ENCODE peak calls at places on chromosome 3, in eight cellular contexts. One of them, this sample, is unnamed.

GRCh38 chr3:123406598-123406997 is 42.3 kb downstream of the ADCY5 start:
- DNase-seq in stomach: peak
- DNase-seq in ovary: no peak
- DNase-seq in lower leg skin: no peak
- DNase-seq in HCT116: no peak
- DNase-seq in IMR-90: no peak
- DNase-seq in A549: no peak
- DNase-seq in tibial nerve: no peak
- DNase-seq in this sample: no peak

GRCh38 chr3:173750095-173750494 is 352.6 kb downstream of the NLGN1 start:
- DNase-seq in stomach: no peak
- DNase-seq in HCT116: no peak
- DNase-seq in lower leg skin: no peak
- DNase-seq in ovary: no peak
- DNase-seq in tibial nerve: no peak
- DNase-seq in IMR-90: peak
- DNase-seq in A549: no peak
- DNase-seq in this sample: no peak

GRCh38 chr3:184133840-184134745 is 1.1 kb upstream of the EIF2B5 start:
- DNase-seq in HCT116: peak
- DNase-seq in lower leg skin: peak
- DNase-seq in stomach: peak
- DNase-seq in A549: peak
- DNase-seq in IMR-90: peak
- DNase-seq in tibial nerve: peak
- DNase-seq in ovary: peak
- DNase-seq in this sample: peak

GRCh38 chr3:52428151-52429005 is 16.5 kb downstream of the SEMA3G start:
- DNase-seq in ovary: peak
- DNase-seq in A549: peak
- DNase-seq in lower leg skin: peak
- DNase-seq in tibial nerve: peak
- DNase-seq in HCT116: peak
- DNase-seq in stomach: peak
- DNase-seq in IMR-90: peak
- DNase-seq in this sample: peak

GRCh38 chr3:139897759-139898158 is 37.2 kb upstream of the CLSTN2 start:
- DNase-seq in ovary: no peak
- DNase-seq in stomach: no peak
- DNase-seq in HCT116: no peak
- DNase-seq in lower leg skin: no peak
- DNase-seq in A549: no peak
- DNase-seq in IMR-90: no peak
- DNase-seq in tibial nerve: no peak
- DNase-seq in this sample: no peak

GRCh38 chr3:53100818-53101466 is 29.3 kb downstream of the RFT1 start:
- DNase-seq in tibial nerve: no peak
- DNase-seq in A549: no peak
- DNase-seq in IMR-90: no peak
- DNase-seq in ovary: no peak
- DNase-seq in HCT116: no peak
- DNase-seq in stomach: no peak
- DNase-seq in lower leg skin: no peak
- DNase-seq in this sample: no peak

GRCh38 chr3:74091204-74091603 is 466.5 kb upstream of the PDZRN3 start:
- DNase-seq in ovary: no peak
- DNase-seq in IMR-90: no peak
- DNase-seq in stomach: no peak
- DNase-seq in tibial nerve: no peak
- DNase-seq in A549: no peak
- DNase-seq in HCT116: no peak
- DNase-seq in lower leg skin: no peak
- DNase-seq in this sample: no peak

GRCh38 chr3:111929484-111929883 is 49.3 kb upstream of the ABHD10 start:
- DNase-seq in lower leg skin: no peak
- DNase-seq in tibial nerve: no peak
- DNase-seq in stomach: no peak
- DNase-seq in A549: no peak
- DNase-seq in IMR-90: no peak
- DNase-seq in HCT116: no peak
- DNase-seq in ovary: no peak
- DNase-seq in this sample: no peak

GRCh38 chr3:24812116-24812515 is 317.5 kb upstream of the THRB start:
- DNase-seq in ovary: no peak
- DNase-seq in lower leg skin: no peak
- DNase-seq in stomach: no peak
- DNase-seq in A549: no peak
- DNase-seq in tibial nerve: no peak
- DNase-seq in IMR-90: no peak
- DNase-seq in HCT116: no peak
- DNase-seq in this sample: no peak

GRCh38 chr3:121517950-121518349 is 27.8 kb downstream of the POLQ start:
- DNase-seq in ovary: no peak
- DNase-seq in stomach: no peak
- DNase-seq in IMR-90: peak
- DNase-seq in HCT116: no peak
- DNase-seq in tibial nerve: no peak
- DNase-seq in lower leg skin: no peak
- DNase-seq in A549: no peak
- DNase-seq in this sample: no peak

GRCh38 chr3:46006646-46007045 is 11.0 kb upstream of the FYCO1 start:
- DNase-seq in A549: no peak
- DNase-seq in lower leg skin: no peak
- DNase-seq in IMR-90: peak
- DNase-seq in tibial nerve: no peak
- DNase-seq in stomach: no peak
- DNase-seq in HCT116: no peak
- DNase-seq in ovary: no peak
- DNase-seq in this sample: no peak

GRCh38 chr3:45529697-45530096 is 64.9 kb upstream of the LIMD1 start:
- DNase-seq in ovary: no peak
- DNase-seq in lower leg skin: no peak
- DNase-seq in A549: no peak
- DNase-seq in IMR-90: no peak
- DNase-seq in HCT116: no peak
- DNase-seq in tibial nerve: no peak
- DNase-seq in stomach: no peak
- DNase-seq in this sample: no peak

GRCh38 chr3:138332472-138333073 is 2.9 kb upstream of the NME9 start:
- DNase-seq in IMR-90: peak
- DNase-seq in A549: peak
- DNase-seq in lower leg skin: no peak
- DNase-seq in stomach: no peak
- DNase-seq in ovary: no peak
- DNase-seq in tibial nerve: no peak
- DNase-seq in HCT116: peak
- DNase-seq in this sample: peak

GRCh38 chr3:46576-46975 is 150.0 kb upstream of the CHL1 start:
- DNase-seq in lower leg skin: no peak
- DNase-seq in stomach: no peak
- DNase-seq in A549: no peak
- DNase-seq in HCT116: no peak
- DNase-seq in tibial nerve: no peak
- DNase-seq in ovary: no peak
- DNase-seq in IMR-90: no peak
- DNase-seq in this sample: no peak

GRCh38 chr3:57078366-57079220 is 18.1 kb downstream of the SPATA12 start:
- DNase-seq in stomach: peak
- DNase-seq in HCT116: no peak
- DNase-seq in lower leg skin: peak
- DNase-seq in ovary: no peak
- DNase-seq in A549: peak
- DNase-seq in tibial nerve: peak
- DNase-seq in IMR-90: peak
- DNase-seq in this sample: peak

GRCh38 chr3:146227486-146227885 is 23.4 kb downstream of the PLSCR4 start:
- DNase-seq in IMR-90: no peak
- DNase-seq in tibial nerve: no peak
- DNase-seq in lower leg skin: no peak
- DNase-seq in stomach: no peak
- DNase-seq in HCT116: no peak
- DNase-seq in A549: no peak
- DNase-seq in ovary: no peak
- DNase-seq in this sample: no peak

GRCh38 chr3:146223401-146224373 is 27.2 kb downstream of the PLSCR4 start:
- DNase-seq in HCT116: no peak
- DNase-seq in IMR-90: peak
- DNase-seq in A549: peak
- DNase-seq in lower leg skin: no peak
- DNase-seq in tibial nerve: no peak
- DNase-seq in ovary: no peak
- DNase-seq in stomach: no peak
- DNase-seq in this sample: no peak

GRCh38 chr3:146218880-146219866 is 31.7 kb downstream of the PLSCR4 start:
- DNase-seq in lower leg skin: no peak
- DNase-seq in HCT116: no peak
- DNase-seq in ovary: peak
- DNase-seq in IMR-90: peak
- DNase-seq in stomach: peak
- DNase-seq in A549: peak
- DNase-seq in tibial nerve: peak
- DNase-seq in this sample: peak

GRCh38 chr3:146221276-146221675 is 29.6 kb downstream of the PLSCR4 start:
- DNase-seq in A549: no peak
- DNase-seq in stomach: no peak
- DNase-seq in ovary: no peak
- DNase-seq in lower leg skin: no peak
- DNase-seq in IMR-90: peak
- DNase-seq in tibial nerve: no peak
- DNase-seq in HCT116: no peak
- DNase-seq in this sample: no peak

GRCh38 chr3:146222204-146223046 is 28.5 kb downstream of the PLSCR4 start:
- DNase-seq in ovary: no peak
- DNase-seq in lower leg skin: no peak
- DNase-seq in IMR-90: peak
- DNase-seq in A549: peak
- DNase-seq in stomach: no peak
- DNase-seq in tibial nerve: no peak
- DNase-seq in HCT116: peak
- DNase-seq in this sample: no peak
- TF ChIP-seq POLR2A in ovary: no peak
- TF ChIP-seq POLR2A in lower leg skin: no peak
- TF ChIP-seq POLR2A in IMR-90: no peak
- TF ChIP-seq POLR2A in A549: no peak
- TF ChIP-seq POLR2A in stomach: no peak
- TF ChIP-seq POLR2A in tibial nerve: no peak
- TF ChIP-seq POLR2A in HCT116: no peak
- TF ChIP-seq POLR2A in this sample: no peak

DNA sequence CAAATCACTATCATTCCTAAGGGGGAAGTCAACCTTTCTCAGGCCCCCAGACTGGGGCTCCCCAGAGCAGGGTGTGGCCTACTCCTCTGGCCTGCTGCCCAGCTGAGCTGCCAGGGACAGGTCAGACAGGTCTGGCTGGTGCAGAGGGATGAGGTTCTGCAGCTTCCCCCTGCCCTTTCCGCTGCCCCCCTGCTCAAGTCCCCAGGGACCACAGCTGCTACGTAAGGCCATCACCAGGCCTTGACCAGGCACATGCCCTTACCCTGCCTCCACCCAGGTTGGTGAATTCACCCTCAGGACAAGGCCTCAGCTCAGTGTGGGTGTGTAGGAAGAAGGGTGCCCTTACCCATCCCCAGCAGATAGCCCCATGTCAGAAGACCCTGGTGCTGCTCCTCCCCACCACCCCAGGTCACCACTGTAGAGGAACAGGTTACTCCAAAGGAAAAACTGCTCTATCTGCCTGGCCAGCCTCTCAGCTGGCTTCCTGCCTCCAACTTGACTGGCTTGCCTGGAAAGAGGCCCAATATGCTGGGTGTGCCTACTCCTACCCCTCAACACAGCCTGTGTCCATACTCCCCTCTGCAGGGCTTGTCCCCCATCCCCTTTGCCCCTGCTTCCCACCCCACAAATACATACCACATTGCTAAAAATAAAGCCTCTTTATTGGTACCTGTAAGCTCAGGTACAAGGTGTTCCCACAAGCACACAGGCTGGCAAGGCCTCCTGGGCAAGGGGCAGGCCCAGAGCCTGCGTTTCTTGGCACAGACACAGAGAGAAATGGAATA is 12.0 kb downstream of the CSRNP1 start:
- DNase-seq in ovary: peak
- DNase-seq in stomach: peak
- DNase-seq in IMR-90: peak
- DNase-seq in lower leg skin: peak
- DNase-seq in A549: no peak
- DNase-seq in HCT116: no peak
- DNase-seq in tibial nerve: no peak
- DNase-seq in this sample: no peak
- TF ChIP-seq POLR2A in ovary: no peak
- TF ChIP-seq POLR2A in stomach: no peak
- TF ChIP-seq POLR2A in IMR-90: no peak
- TF ChIP-seq POLR2A in lower leg skin: no peak
- TF ChIP-seq POLR2A in A549: no peak
- TF ChIP-seq POLR2A in HCT116: no peak
- TF ChIP-seq POLR2A in tibial nerve: no peak
- TF ChIP-seq POLR2A in this sample: no peak

DNA sequence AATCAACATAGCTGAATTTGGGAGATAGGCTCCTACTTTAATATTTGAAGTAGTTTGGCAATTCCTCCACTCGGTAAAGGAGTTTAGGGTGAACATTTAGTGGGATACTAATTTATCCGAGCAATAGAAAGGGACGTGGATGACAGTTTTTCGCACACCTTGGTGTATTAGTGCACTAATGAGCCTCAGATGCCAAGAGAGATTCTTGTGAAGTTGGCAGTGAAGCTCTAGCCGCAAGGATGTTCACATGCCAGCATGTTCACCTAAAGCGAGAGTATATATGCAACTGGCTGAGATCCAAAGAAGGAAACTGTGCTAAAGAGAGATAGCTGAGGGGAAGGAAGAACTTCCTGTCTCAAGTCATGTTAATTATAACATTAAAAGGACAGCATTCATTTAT is 58.5 kb downstream of the TGFBR2 start:
- DNase-seq in lower leg skin: no peak
- DNase-seq in IMR-90: no peak
- DNase-seq in ovary: no peak
- DNase-seq in HCT116: no peak
- DNase-seq in stomach: no peak
- DNase-seq in A549: no peak
- DNase-seq in tibial nerve: no peak
- DNase-seq in this sample: no peak
- TF ChIP-seq POLR2A in lower leg skin: no peak
- TF ChIP-seq POLR2A in IMR-90: no peak
- TF ChIP-seq POLR2A in ovary: no peak
- TF ChIP-seq POLR2A in HCT116: no peak
- TF ChIP-seq POLR2A in stomach: no peak
- TF ChIP-seq POLR2A in A549: no peak
- TF ChIP-seq POLR2A in tibial nerve: no peak
- TF ChIP-seq POLR2A in this sample: no peak

DNA sequence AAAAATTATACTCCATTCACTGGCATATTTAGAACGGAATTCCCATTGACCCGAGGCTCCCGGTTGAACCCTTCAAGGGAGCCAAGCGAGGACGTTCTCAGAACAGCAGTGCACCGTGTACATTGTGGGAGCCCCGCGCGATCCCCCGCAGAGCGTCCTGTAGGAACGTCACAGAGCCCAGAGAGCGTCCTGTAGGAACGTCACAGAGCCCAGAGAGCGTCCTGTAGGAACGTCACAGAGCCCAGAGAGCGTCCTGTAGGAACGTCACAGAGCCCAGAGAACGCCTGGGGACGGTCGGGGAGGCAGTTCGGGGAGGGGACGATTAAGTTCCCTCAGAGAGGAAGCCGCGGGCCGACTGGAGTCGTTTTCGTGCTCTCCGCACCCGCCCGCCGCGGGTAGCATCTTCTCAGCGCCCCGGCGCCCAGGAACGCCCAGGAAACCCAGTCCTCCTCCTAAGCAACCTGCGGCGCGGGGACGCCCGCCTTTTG is 506 bp upstream of the ATP1B3 start:
- DNase-seq in IMR-90: peak
- DNase-seq in ovary: peak
- DNase-seq in HCT116: peak
- DNase-seq in tibial nerve: peak
- DNase-seq in stomach: peak
- DNase-seq in lower leg skin: peak
- DNase-seq in A549: peak
- DNase-seq in this sample: no peak
- TF ChIP-seq POLR2A in IMR-90: peak
- TF ChIP-seq POLR2A in ovary: no peak
- TF ChIP-seq POLR2A in HCT116: peak
- TF ChIP-seq POLR2A in tibial nerve: no peak
- TF ChIP-seq POLR2A in stomach: no peak
- TF ChIP-seq POLR2A in lower leg skin: no peak
- TF ChIP-seq POLR2A in A549: no peak
- TF ChIP-seq POLR2A in this sample: peak